ENCODE peak calls at places on chromosomes 2 and 18, in ten cellular contexts. One of them, this sample, is unnamed.

GRCh38 chr2:20992201-20992711 is 51.6 kb downstream of the APOB start:
- DNase-seq in brain microvascular endothelial cell: peak; percentile 42
- DNase-seq in heart right ventricle: no peak
- DNase-seq in bronchial epithelial cell: peak; percentile 49
- DNase-seq in fibroblast of pulmonary artery: no peak
- DNase-seq in cardiac fibroblast: peak; percentile 1
- DNase-seq in CD8-positive, alpha-beta T cell: no peak
- DNase-seq in OCI-LY7: no peak
- DNase-seq in GM12865: no peak
- DNase-seq in dorsolateral prefrontal cortex: no peak
- DNase-seq in this sample: peak; percentile 1

GRCh38 chr2:188693111-188693510 is 281.1 kb upstream of the COL3A1 start:
- DNase-seq in brain microvascular endothelial cell: no peak
- DNase-seq in heart right ventricle: no peak
- DNase-seq in bronchial epithelial cell: peak; percentile 77
- DNase-seq in fibroblast of pulmonary artery: no peak
- DNase-seq in cardiac fibroblast: no peak
- DNase-seq in CD8-positive, alpha-beta T cell: no peak
- DNase-seq in OCI-LY7: no peak
- DNase-seq in GM12865: no peak
- DNase-seq in dorsolateral prefrontal cortex: no peak
- DNase-seq in this sample: no peak

GRCh38 chr2:34998726-34999125 is 1356.9 kb upstream of the CRIM1 start:
- DNase-seq in brain microvascular endothelial cell: no peak
- DNase-seq in heart right ventricle: no peak
- DNase-seq in bronchial epithelial cell: no peak
- DNase-seq in fibroblast of pulmonary artery: no peak
- DNase-seq in cardiac fibroblast: no peak
- DNase-seq in CD8-positive, alpha-beta T cell: no peak
- DNase-seq in OCI-LY7: no peak
- DNase-seq in GM12865: no peak
- DNase-seq in dorsolateral prefrontal cortex: no peak
- DNase-seq in this sample: no peak

GRCh38 chr2:145503511-145503910 is 983.6 kb upstream of the ZEB2 start:
- DNase-seq in brain microvascular endothelial cell: no peak
- DNase-seq in heart right ventricle: no peak
- DNase-seq in bronchial epithelial cell: no peak
- DNase-seq in fibroblast of pulmonary artery: no peak
- DNase-seq in cardiac fibroblast: no peak
- DNase-seq in CD8-positive, alpha-beta T cell: no peak
- DNase-seq in OCI-LY7: no peak
- DNase-seq in GM12865: no peak
- DNase-seq in dorsolateral prefrontal cortex: no peak
- DNase-seq in this sample: no peak

GRCh38 chr2:7052404-7052803 is 135.2 kb downstream of the RNF144A start:
- DNase-seq in brain microvascular endothelial cell: no peak
- DNase-seq in heart right ventricle: no peak
- DNase-seq in bronchial epithelial cell: no peak
- DNase-seq in fibroblast of pulmonary artery: no peak
- DNase-seq in cardiac fibroblast: no peak
- DNase-seq in CD8-positive, alpha-beta T cell: no peak
- DNase-seq in OCI-LY7: peak; percentile 92
- DNase-seq in GM12865: peak; percentile 59
- DNase-seq in dorsolateral prefrontal cortex: no peak
- DNase-seq in this sample: no peak

GRCh38 chr2:163752252-163752651 is 16.4 kb upstream of the FIGN start:
- DNase-seq in brain microvascular endothelial cell: no peak
- DNase-seq in heart right ventricle: no peak
- DNase-seq in bronchial epithelial cell: peak; percentile 53
- DNase-seq in fibroblast of pulmonary artery: no peak
- DNase-seq in cardiac fibroblast: no peak
- DNase-seq in CD8-positive, alpha-beta T cell: no peak
- DNase-seq in OCI-LY7: no peak
- DNase-seq in GM12865: no peak
- DNase-seq in dorsolateral prefrontal cortex: no peak
- DNase-seq in this sample: no peak

GRCh38 chr2:146481629-146482028 is 1363.2 kb upstream of the ACVR2A start:
- DNase-seq in brain microvascular endothelial cell: peak; percentile 60
- DNase-seq in heart right ventricle: no peak
- DNase-seq in bronchial epithelial cell: peak; percentile 59
- DNase-seq in fibroblast of pulmonary artery: peak; percentile 50
- DNase-seq in cardiac fibroblast: peak; percentile 21
- DNase-seq in CD8-positive, alpha-beta T cell: no peak
- DNase-seq in OCI-LY7: no peak
- DNase-seq in GM12865: no peak
- DNase-seq in dorsolateral prefrontal cortex: no peak
- DNase-seq in this sample: peak; percentile 42

GRCh38 chr2:110772383-110772755 is 40.0 kb downstream of the ACOXL start:
- DNase-seq in brain microvascular endothelial cell: no peak
- DNase-seq in heart right ventricle: no peak
- DNase-seq in bronchial epithelial cell: no peak
- DNase-seq in fibroblast of pulmonary artery: no peak
- DNase-seq in cardiac fibroblast: no peak
- DNase-seq in CD8-positive, alpha-beta T cell: no peak
- DNase-seq in OCI-LY7: no peak
- DNase-seq in GM12865: no peak
- DNase-seq in dorsolateral prefrontal cortex: no peak
- DNase-seq in this sample: no peak

GRCh38 chr2:69272803-69273471 is 114.1 kb downstream of the GFPT1 start:
- DNase-seq in brain microvascular endothelial cell: no peak
- DNase-seq in heart right ventricle: no peak
- DNase-seq in bronchial epithelial cell: no peak
- DNase-seq in fibroblast of pulmonary artery: peak; percentile 71
- DNase-seq in cardiac fibroblast: peak; percentile 83
- DNase-seq in CD8-positive, alpha-beta T cell: no peak
- DNase-seq in OCI-LY7: no peak
- DNase-seq in GM12865: no peak
- DNase-seq in dorsolateral prefrontal cortex: no peak
- DNase-seq in this sample: no peak

GRCh38 chr18:76274470-76275289 is 220.4 kb downstream of the ZNF516 start:
- DNase-seq in brain microvascular endothelial cell: no peak
- DNase-seq in heart right ventricle: no peak
- DNase-seq in bronchial epithelial cell: no peak
- DNase-seq in fibroblast of pulmonary artery: no peak
- DNase-seq in cardiac fibroblast: no peak
- DNase-seq in CD8-positive, alpha-beta T cell: no peak
- DNase-seq in OCI-LY7: peak; percentile 8
- DNase-seq in GM12865: peak; percentile 18
- DNase-seq in dorsolateral prefrontal cortex: peak; percentile 39
- DNase-seq in this sample: no peak
- TF ChIP-seq CTCF in brain microvascular endothelial cell: peak; percentile 6
- TF ChIP-seq CTCF in heart right ventricle: peak; percentile 49
- TF ChIP-seq CTCF in bronchial epithelial cell: peak; percentile 47
- TF ChIP-seq CTCF in fibroblast of pulmonary artery: no peak
- TF ChIP-seq CTCF in cardiac fibroblast: no peak
- TF ChIP-seq CTCF in CD8-positive, alpha-beta T cell: no peak
- TF ChIP-seq CTCF in OCI-LY7: peak; percentile 59
- TF ChIP-seq CTCF in GM12865: peak; percentile 16
- TF ChIP-seq CTCF in dorsolateral prefrontal cortex: peak; percentile 44
- TF ChIP-seq CTCF in this sample: no peak

GRCh38 chr18:79911871-79912270 is 39.6 kb downstream of the SLC66A2 start:
- DNase-seq in brain microvascular endothelial cell: no peak
- DNase-seq in heart right ventricle: no peak
- DNase-seq in bronchial epithelial cell: no peak
- DNase-seq in fibroblast of pulmonary artery: no peak
- DNase-seq in cardiac fibroblast: no peak
- DNase-seq in CD8-positive, alpha-beta T cell: no peak
- DNase-seq in OCI-LY7: no peak
- DNase-seq in GM12865: no peak
- DNase-seq in dorsolateral prefrontal cortex: peak; percentile 1
- DNase-seq in this sample: no peak
- H3K4me3 ChIP-seq in brain microvascular endothelial cell: no peak overlapping the region
- H3K4me3 ChIP-seq in heart right ventricle: no peak overlapping the region
- H3K4me3 ChIP-seq in bronchial epithelial cell: no peak overlapping the region
- H3K4me3 ChIP-seq in fibroblast of pulmonary artery: no peak overlapping the region
- H3K4me3 ChIP-seq in cardiac fibroblast: no peak overlapping the region
- H3K4me3 ChIP-seq in CD8-positive, alpha-beta T cell: no peak overlapping the region
- H3K4me3 ChIP-seq in OCI-LY7: no peak overlapping the region
- H3K4me3 ChIP-seq in GM12865: no peak overlapping the region
- H3K4me3 ChIP-seq in dorsolateral prefrontal cortex: no peak overlapping the region
- H3K4me3 ChIP-seq in this sample: no peak overlapping the region

GRCh38 chr18:57052173-57052572 is 94.7 kb upstream of the BOD1L2 start:
- DNase-seq in brain microvascular endothelial cell: no peak
- DNase-seq in heart right ventricle: no peak
- DNase-seq in bronchial epithelial cell: no peak
- DNase-seq in fibroblast of pulmonary artery: no peak
- DNase-seq in cardiac fibroblast: no peak
- DNase-seq in CD8-positive, alpha-beta T cell: no peak
- DNase-seq in OCI-LY7: no peak
- DNase-seq in GM12865: peak; percentile 56
- DNase-seq in dorsolateral prefrontal cortex: no peak
- DNase-seq in this sample: no peak
- TF ChIP-seq CTCF in brain microvascular endothelial cell: no peak
- TF ChIP-seq CTCF in heart right ventricle: no peak
- TF ChIP-seq CTCF in bronchial epithelial cell: no peak
- TF ChIP-seq CTCF in fibroblast of pulmonary artery: no peak
- TF ChIP-seq CTCF in cardiac fibroblast: no peak
- TF ChIP-seq CTCF in CD8-positive, alpha-beta T cell: no peak
- TF ChIP-seq CTCF in OCI-LY7: peak; percentile 35
- TF ChIP-seq CTCF in GM12865: peak; percentile 47
- TF ChIP-seq CTCF in dorsolateral prefrontal cortex: no peak
- TF ChIP-seq CTCF in this sample: no peak

DNA sequence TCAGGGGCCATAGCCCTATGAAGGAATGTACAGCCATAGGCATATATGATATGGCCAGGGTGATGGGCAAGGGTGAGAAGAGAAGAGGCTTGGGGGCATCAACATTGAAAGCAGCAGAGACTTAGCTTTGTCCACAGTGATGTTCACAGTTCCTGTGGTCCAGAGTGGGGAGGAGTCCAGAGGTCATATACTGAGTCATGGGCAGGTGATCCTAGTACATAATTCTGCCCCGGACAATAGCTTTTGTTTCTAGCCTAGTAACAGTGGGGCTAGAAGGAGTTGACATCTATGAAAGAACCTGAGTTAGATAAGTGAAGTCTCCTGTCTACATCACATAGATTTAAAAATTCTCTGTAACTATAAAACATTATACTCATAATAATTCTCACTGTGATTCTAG is 496.3 kb upstream of the TNP1 start:
- DNase-seq in brain microvascular endothelial cell: no peak
- DNase-seq in heart right ventricle: no peak
- DNase-seq in bronchial epithelial cell: no peak
- DNase-seq in fibroblast of pulmonary artery: no peak
- DNase-seq in cardiac fibroblast: no peak
- DNase-seq in CD8-positive, alpha-beta T cell: no peak
- DNase-seq in OCI-LY7: no peak
- DNase-seq in GM12865: no peak
- DNase-seq in dorsolateral prefrontal cortex: no peak
- DNase-seq in this sample: no peak
- H3K4me3 ChIP-seq in brain microvascular endothelial cell: no peak overlapping the region
- H3K4me3 ChIP-seq in heart right ventricle: no peak overlapping the region
- H3K4me3 ChIP-seq in bronchial epithelial cell: no peak overlapping the region
- H3K4me3 ChIP-seq in fibroblast of pulmonary artery: no peak overlapping the region
- H3K4me3 ChIP-seq in cardiac fibroblast: no peak overlapping the region
- H3K4me3 ChIP-seq in CD8-positive, alpha-beta T cell: no peak overlapping the region
- H3K4me3 ChIP-seq in OCI-LY7: no peak overlapping the region
- H3K4me3 ChIP-seq in GM12865: no peak overlapping the region
- H3K4me3 ChIP-seq in dorsolateral prefrontal cortex: no peak overlapping the region
- H3K4me3 ChIP-seq in this sample: no peak overlapping the region

DNA sequence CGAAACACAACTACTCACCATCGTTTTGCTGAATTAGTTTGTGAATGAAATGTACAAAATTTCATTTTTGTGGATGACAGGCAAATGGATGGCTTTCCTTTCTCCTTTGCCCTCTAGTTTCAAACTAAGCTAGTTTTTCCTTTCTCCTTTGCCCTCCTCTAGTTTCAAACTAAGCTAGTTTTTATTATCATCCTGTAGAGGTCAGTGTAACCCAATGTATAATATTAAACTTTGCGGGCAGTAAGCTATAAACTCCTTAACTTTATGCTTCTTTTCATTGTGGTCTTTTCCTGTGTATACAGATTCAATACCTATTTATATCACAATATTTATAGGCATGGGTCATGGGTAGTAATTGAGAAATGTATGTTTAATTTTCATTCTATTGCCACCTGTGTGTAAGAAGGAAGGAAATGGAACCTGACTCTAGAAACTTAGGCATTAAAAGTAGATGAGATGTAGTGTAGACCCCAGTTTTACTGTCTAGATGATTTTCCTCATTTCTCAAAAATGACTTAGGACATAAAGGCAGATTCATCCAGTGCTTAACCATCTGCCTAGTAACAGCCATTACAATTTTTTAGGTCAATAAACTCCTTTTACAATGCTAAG is 58.1 kb downstream of the MAP3K19 start:
- DNase-seq in brain microvascular endothelial cell: no peak
- DNase-seq in heart right ventricle: no peak
- DNase-seq in bronchial epithelial cell: peak; percentile 28
- DNase-seq in fibroblast of pulmonary artery: peak; percentile 61
- DNase-seq in cardiac fibroblast: peak; percentile 58
- DNase-seq in CD8-positive, alpha-beta T cell: no peak
- DNase-seq in OCI-LY7: peak; percentile 48
- DNase-seq in GM12865: peak; percentile 9
- DNase-seq in dorsolateral prefrontal cortex: no peak
- DNase-seq in this sample: peak; percentile 47
- TF ChIP-seq CTCF in brain microvascular endothelial cell: peak; percentile 30
- TF ChIP-seq CTCF in heart right ventricle: peak; percentile 58
- TF ChIP-seq CTCF in bronchial epithelial cell: peak; percentile 39
- TF ChIP-seq CTCF in fibroblast of pulmonary artery: peak; percentile 49
- TF ChIP-seq CTCF in cardiac fibroblast: peak; percentile 30
- TF ChIP-seq CTCF in CD8-positive, alpha-beta T cell: peak; percentile 40
- TF ChIP-seq CTCF in OCI-LY7: peak; percentile 86
- TF ChIP-seq CTCF in GM12865: peak; percentile 8
- TF ChIP-seq CTCF in dorsolateral prefrontal cortex: peak; percentile 51
- TF ChIP-seq CTCF in this sample: peak; percentile 40

DNA sequence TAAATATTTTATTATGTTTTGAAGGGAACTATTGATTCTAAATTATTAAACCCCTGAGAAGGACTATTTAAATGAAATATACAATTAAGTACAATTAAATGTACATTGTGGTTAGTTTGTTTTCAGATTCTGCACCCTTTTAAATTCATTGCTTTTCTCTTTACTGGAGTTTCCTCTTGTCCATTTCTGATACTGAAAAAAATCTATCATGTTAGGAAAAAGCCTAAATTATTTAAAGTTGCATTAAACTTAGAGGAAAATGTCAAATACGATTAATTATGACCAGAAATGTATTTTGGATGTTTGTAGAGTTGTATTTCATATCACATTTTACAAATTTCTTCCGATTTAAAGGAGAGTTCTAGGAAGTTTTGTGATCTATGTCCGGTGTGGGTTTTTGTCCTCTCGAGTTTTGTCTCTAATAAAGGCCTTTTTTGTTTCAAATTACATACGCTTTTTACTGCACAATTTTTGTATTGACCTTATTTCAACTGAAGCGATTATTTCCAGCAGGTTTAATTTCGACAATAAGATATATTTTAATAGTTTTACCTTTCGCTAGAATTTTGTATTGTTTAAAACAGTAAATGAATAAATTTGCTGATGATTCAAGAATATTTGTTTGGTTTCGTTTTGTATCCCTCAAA is 3.2 kb upstream of the SATB2 start:
- DNase-seq in brain microvascular endothelial cell: no peak
- DNase-seq in heart right ventricle: no peak
- DNase-seq in bronchial epithelial cell: no peak
- DNase-seq in fibroblast of pulmonary artery: no peak
- DNase-seq in cardiac fibroblast: no peak
- DNase-seq in CD8-positive, alpha-beta T cell: no peak
- DNase-seq in OCI-LY7: no peak
- DNase-seq in GM12865: no peak
- DNase-seq in dorsolateral prefrontal cortex: no peak
- DNase-seq in this sample: no peak
- H3K4me3 ChIP-seq in brain microvascular endothelial cell: peak overlapping the region; percentile 77
- H3K4me3 ChIP-seq in heart right ventricle: no peak overlapping the region
- H3K4me3 ChIP-seq in bronchial epithelial cell: no peak overlapping the region
- H3K4me3 ChIP-seq in fibroblast of pulmonary artery: no peak overlapping the region
- H3K4me3 ChIP-seq in cardiac fibroblast: peak overlapping the region; percentile 83
- H3K4me3 ChIP-seq in CD8-positive, alpha-beta T cell: no peak overlapping the region
- H3K4me3 ChIP-seq in OCI-LY7: peak overlapping the region; percentile 86
- H3K4me3 ChIP-seq in GM12865: no peak overlapping the region
- H3K4me3 ChIP-seq in dorsolateral prefrontal cortex: peak overlapping the region; percentile 74
- H3K4me3 ChIP-seq in this sample: peak overlapping the region; percentile 79

GRCh38 chr2:150599889-150600288 is 112.4 kb upstream of the RND3 start:
- DNase-seq in brain microvascular endothelial cell: no peak
- DNase-seq in heart right ventricle: no peak
- DNase-seq in bronchial epithelial cell: no peak
- DNase-seq in fibroblast of pulmonary artery: no peak
- DNase-seq in cardiac fibroblast: no peak
- DNase-seq in CD8-positive, alpha-beta T cell: no peak
- DNase-seq in OCI-LY7: no peak
- DNase-seq in GM12865: no peak
- DNase-seq in dorsolateral prefrontal cortex: no peak
- DNase-seq in this sample: no peak
- TF ChIP-seq CTCF in brain microvascular endothelial cell: no peak
- TF ChIP-seq CTCF in heart right ventricle: peak; percentile 26
- TF ChIP-seq CTCF in bronchial epithelial cell: no peak
- TF ChIP-seq CTCF in fibroblast of pulmonary artery: peak; percentile 23
- TF ChIP-seq CTCF in cardiac fibroblast: peak; percentile 14
- TF ChIP-seq CTCF in CD8-positive, alpha-beta T cell: no peak
- TF ChIP-seq CTCF in OCI-LY7: peak; percentile 65
- TF ChIP-seq CTCF in GM12865: peak; percentile 8
- TF ChIP-seq CTCF in dorsolateral prefrontal cortex: no peak
- TF ChIP-seq CTCF in this sample: peak; percentile 28

This sample was measured in fibroblast of mammary gland.